ENCODE peak calls at places on chromosomes 3 and 15, in eight cellular contexts. Q is stimulated activated CD8-positive, alpha-beta memory T cell treated with anti-CD3 and anti-CD28 coated beads, Interleukin-4, amount 100 ng/mL, for 4 hours; G is HCEC 1CT; L is psoas muscle; V is activated T-cell treated with anti-CD3 and anti-CD28 coated beads, Interleukin-2, amount 50 U/mL, for 72 hours; Y is KBM-7; F is cardiac muscle cell; B is SJSA1. D is an unnamed sample.

GRCh38 chr3:137792633-137793271 is 28.6 kb downstream of the SOX14 start:
- DNase-seq in Q (no peak), B (no peak), L (no peak), V (no peak), G (peak; percentile 43), Y (peak; percentile 43), F (peak; percentile 27), D (no peak)

GRCh38 chr3:30492581-30493192 is 113.7 kb upstream of the TGFBR2 start:
- DNase-seq in F (peak; percentile 59), L (no peak), B (peak; percentile 26), Q (no peak), Y (no peak), V (no peak), G (peak; percentile 67), D (no peak)

GRCh38 chr3:187063286-187064081 is 75.8 kb downstream of the RPL39L start:
- DNase-seq in V (no peak), Y (no peak), Q (no peak), F (peak; percentile 34), B (no peak), G (no peak), L (no peak), D (no peak)

GRCh38 chr15:35725353-35725752 is 179.4 kb upstream of the DPH6 start:
- DNase-seq in V (no peak), L (no peak), Q (no peak), F (peak; percentile 40), Y (no peak), B (no peak), G (peak; percentile 78), D (no peak)

GRCh38 chr3:39960515-39961403 is 151.3 kb downstream of the MYRIP start:
- DNase-seq in V (no peak), Y (peak; percentile 2), Q (no peak), L (no peak), B (no peak), G (no peak), F (peak; percentile 67), D (no peak)

GRCh38 chr3:130946876-130947275 is 53.0 kb downstream of the ATP2C1 start:
- DNase-seq in F (no peak), V (no peak), B (no peak), L (no peak), G (no peak), Y (no peak), Q (no peak), D (no peak)

GRCh38 chr15:49675051-49675450 is 54.2 kb downstream of the DTWD1 start:
- DNase-seq in L (no peak), B (peak; percentile 77), V (no peak), Q (no peak), G (peak; percentile 93), F (peak; percentile 75), Y (no peak), D (peak; percentile 50)

GRCh38 chr15:39239562-39239961 is 341.3 kb upstream of the THBS1 start:
- DNase-seq in V (no peak), Q (no peak), Y (no peak), L (no peak), F (no peak), B (peak; percentile 63), G (peak; percentile 89), D (no peak)

GRCh38 chr3:54361884-54362283 is 239.5 kb downstream of the CACNA2D3 start:
- DNase-seq in L (no peak), F (no peak), Y (no peak), B (no peak), Q (no peak), V (no peak), G (no peak), D (no peak)

GRCh38 chr3:149790265-149790664 is 2.1 kb downstream of the ANKUB1 start:
- DNase-seq in V (no peak), G (peak; percentile 16), Q (no peak), L (no peak), F (no peak), Y (no peak), B (peak; percentile 53), D (no peak)

GRCh38 chr3:49723301-49723630 is 485 bp downstream of the GMPPB start:
- DNase-seq in Y (peak; percentile 40), G (no peak), B (no peak), L (peak; percentile 68), Q (no peak), V (peak; percentile 74), F (peak; percentile 43), D (no peak)

GRCh38 chr15:100030586-100031249 is 297.5 kb upstream of the LYSMD4 start:
- DNase-seq in B (no peak), Q (no peak), Y (no peak), F (peak; percentile 34), V (no peak), L (no peak), G (peak; percentile 11), D (no peak)

GRCh38 chr3:31369637-31370036 is 163.1 kb upstream of the STT3B start:
- DNase-seq in Y (no peak), L (no peak), F (peak; percentile 43), Q (no peak), B (no peak), V (no peak), G (peak; percentile 13), D (no peak)

GRCh38 chr15:33746203-33746602 is 222.1 kb upstream of the CHRM5 start:
- DNase-seq in V (no peak), F (no peak), Q (no peak), G (no peak), Y (no peak), B (no peak), L (no peak), D (no peak)

D was measured in epithelial cell of proximal tubule.